ENCODE peak calls at places on chromosomes 2 and 18, in ten cellular contexts. L is spleen, W is brain microvascular endothelial cell, Q is IMR-90, V is endodermal cell, F is tibial nerve, Z is fibroblast of lung, M is bronchial epithelial cell, U is GM12878, O is right atrium auricular region. A is an unnamed sample. For H3K36me3, the result is how much of the 10 kb centered on the place peaks cover.

GRCh38 chr2:30159766-30160165 is 13.0 kb downstream of the YPEL5 start:
- DNase-seq in F (no peak), O (no peak), L (no peak), Z (no peak), M (no peak), V (no peak), W (no peak), U (no peak), Q (no peak), A (no peak)

GRCh38 chr2:209321076-209321475 is 102.8 kb upstream of the MAP2 start:
- DNase-seq in Z (peak), V (no peak), L (no peak), W (peak), F (no peak), U (no peak), O (no peak), M (peak), Q (peak), A (no peak)

GRCh38 chr2:100321181-100321880 is 970 bp downstream of the LONRF2 start:
- DNase-seq in Q (peak), M (peak), Z (peak), U (no peak), V (peak), L (peak), F (no peak), W (peak), O (no peak), A (peak)

GRCh38 chr2:133255363-133255762 is 312.9 kb downstream of the NCKAP5 start:
- DNase-seq in Q (no peak), W (no peak), Z (no peak), U (no peak), M (no peak), O (no peak), L (no peak), F (no peak), V (no peak), A (no peak)

GRCh38 chr2:141925511-141925910 is 205.3 kb downstream of the LRP1B start:
- DNase-seq in O (no peak), Z (no peak), W (no peak), M (no peak), V (no peak), Q (no peak), U (no peak), L (no peak), F (no peak), A (no peak)

GRCh38 chr18:67266591-67267237 is 249.8 kb downstream of the DSEL start:
- DNase-seq in M (peak), U (no peak), Z (peak), O (no peak), Q (peak), V (no peak), F (no peak), L (no peak), W (peak), A (no peak)

GRCh38 chr2:173400760-173401159 is 46.1 kb downstream of the CDCA7 start:
- DNase-seq in O (no peak), L (no peak), U (no peak), F (no peak), Z (no peak), M (no peak), Q (no peak), V (peak), W (no peak), A (no peak)

GRCh38 chr2:28639836-28640235 is 111.8 kb upstream of the PPP1CB start:
- DNase-seq in L (no peak), W (no peak), O (no peak), F (no peak), U (no peak), Z (no peak), M (peak), V (no peak), Q (no peak), A (no peak)

GRCh38 chr2:45649855-45650806 is 1.3 kb upstream of the PRKCE start:
- DNase-seq in V (peak), O (peak), U (no peak), Z (peak), W (peak), Q (peak), L (peak), F (peak), M (peak), A (peak)

GRCh38 chr2:20313659-20314058 is 37.0 kb downstream of the PUM2 start:
- DNase-seq in O (no peak), M (peak), L (no peak), V (no peak), F (no peak), Q (peak), U (no peak), W (peak), Z (peak), A (no peak)

GRCh38 chr2:233838726-233839446 is 15.4 kb downstream of the HJURP start:
- DNase-seq in U (no peak), Z (no peak), L (peak), O (peak), V (no peak), M (no peak), Q (no peak), F (no peak), W (no peak), A (no peak)

GRCh38 chr2:196482119-196483065 is 157.1 kb upstream of the CCDC150 start:
- DNase-seq in L (no peak), O (no peak), F (no peak), Z (no peak), Q (peak), V (no peak), M (peak), W (peak), U (no peak), A (no peak)

GRCh38 chr18:57640236-57640635 is 18.6 kb upstream of the NARS1 start:
- DNase-seq in F (no peak), M (no peak), Z (peak), O (no peak), V (no peak), Q (peak), L (no peak), W (no peak), U (no peak), A (no peak)

GRCh38 chr18:57648414-57648813 is 26.8 kb upstream of the NARS1 start:
- DNase-seq in Z (no peak), L (no peak), W (no peak), O (no peak), Q (no peak), V (no peak), M (no peak), U (no peak), F (no peak), A (peak)

GRCh38 chr18:57640749-57641148 is 19.1 kb upstream of the NARS1 start:
- DNase-seq in Z (peak), O (no peak), Q (peak), V (no peak), M (no peak), U (no peak), W (no peak), L (no peak), F (no peak), A (no peak)

GRCh38 chr18:57649536-57650495 is 28.2 kb upstream of the NARS1 start:
- DNase-seq in F (peak), M (peak), L (no peak), U (peak), O (no peak), Q (peak), W (peak), Z (peak), V (no peak), A (no peak)

GRCh38 chr18:57644540-57644939 is 22.9 kb upstream of the NARS1 start:
- DNase-seq in V (no peak), W (no peak), U (no peak), Q (peak), F (no peak), M (peak), Z (peak), O (no peak), L (no peak), A (no peak)
- TF ChIP-seq CTCF in V (peak), W (no peak), U (no peak), Q (peak), F (no peak), M (peak), Z (no peak), O (no peak), L (peak), A (no peak)

DNA sequence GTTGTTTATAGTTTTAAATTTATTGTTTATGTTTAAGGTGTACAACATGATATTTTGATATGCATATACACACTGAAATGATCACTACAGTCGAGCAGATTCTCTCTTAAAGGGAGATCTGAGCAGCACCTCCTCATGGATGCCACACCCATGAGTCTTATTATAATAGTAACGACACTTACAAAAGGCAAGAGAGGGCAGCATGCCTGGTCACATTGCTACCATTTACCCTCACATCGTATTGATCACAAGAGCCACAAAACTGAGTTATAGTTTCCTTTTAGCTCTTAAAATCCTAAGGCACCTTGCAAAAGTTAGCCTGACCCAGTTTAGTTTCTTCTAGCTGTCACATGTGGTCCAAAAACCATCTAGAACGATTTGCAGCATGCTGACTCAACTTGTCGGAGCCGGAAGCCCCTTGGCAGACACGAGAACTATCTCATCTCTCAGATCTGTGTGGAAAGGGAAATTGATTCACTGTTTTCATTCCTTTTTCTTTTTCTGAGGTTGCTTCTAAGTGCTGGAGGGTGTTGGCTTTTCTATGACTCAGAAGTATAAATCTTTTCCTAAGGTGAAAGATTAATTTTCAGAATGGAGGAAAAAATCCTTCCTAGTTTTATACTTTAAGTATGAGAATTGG is 85.3 kb downstream of the CDC42EP3 start:
- DNase-seq in V (no peak), U (peak), Z (peak), W (peak), O (no peak), F (peak), L (no peak), Q (peak), M (peak), A (no peak)
- H3K4me3 ChIP-seq in V (no peak), U (no peak), Z (no peak), W (no peak), O (no peak), F (no peak), L (peak), Q (no peak), M (no peak), A (no peak)

DNA sequence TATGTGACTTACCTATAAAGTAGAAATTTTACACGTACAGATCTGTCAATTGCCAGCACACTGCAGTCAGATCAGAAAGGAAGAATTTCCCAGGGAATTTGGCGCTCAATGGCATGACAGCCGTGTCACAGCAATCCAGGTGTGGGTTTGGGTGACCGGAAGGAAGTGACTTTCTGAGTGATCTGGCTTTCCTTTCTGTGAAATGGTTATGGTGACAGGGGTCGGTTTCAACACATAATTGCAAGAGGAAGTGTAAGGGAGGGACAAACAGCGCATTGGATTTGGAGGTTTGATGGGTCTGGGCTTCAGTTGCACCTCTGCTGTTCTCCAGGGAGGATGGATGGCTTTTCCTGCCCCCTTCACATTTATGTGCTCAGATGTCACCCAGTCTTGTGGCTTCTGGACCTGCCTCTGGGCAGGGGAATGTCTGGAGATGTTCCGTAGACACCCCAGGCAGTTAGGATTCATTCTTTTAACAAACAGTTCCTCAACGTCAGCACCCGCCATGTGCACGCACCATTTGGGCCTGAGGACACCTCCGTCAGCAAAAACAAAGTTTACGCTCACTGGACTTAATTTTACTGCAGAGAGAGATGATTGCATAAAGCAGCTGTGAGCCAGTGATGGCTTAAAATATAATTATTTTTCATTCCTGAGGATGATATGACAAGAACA is 37.1 kb downstream of the MBP start:
- DNase-seq in W (no peak), Q (no peak), U (no peak), L (peak), V (no peak), Z (peak), M (no peak), O (no peak), F (no peak), A (no peak)
- H3K36me3 ChIP-seq in W (under half), Q (under half), U (under half), L (under half), V (under half), Z (under half), M (under half), O (under half), F (under half), A (under half)

DNA sequence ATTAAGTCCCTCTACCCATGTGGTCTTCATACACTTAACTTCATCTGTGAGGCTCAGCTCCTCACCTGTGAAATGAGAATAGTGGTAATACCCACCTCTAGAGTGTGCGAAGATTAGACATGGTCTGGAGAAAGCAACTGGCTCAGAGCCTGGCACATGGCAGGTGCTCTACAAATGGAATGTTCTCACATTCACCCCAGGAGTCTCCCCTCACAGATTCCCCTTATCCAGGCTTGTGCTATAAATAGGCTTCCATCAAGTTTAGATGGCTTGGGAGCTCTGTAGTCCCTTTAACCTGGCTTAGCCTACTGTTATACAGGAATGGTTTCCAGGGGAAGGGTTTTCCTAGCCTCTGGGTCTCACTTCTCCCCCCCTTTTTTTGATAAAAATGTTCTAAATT is 455.9 kb downstream of the RNF144A start:
- DNase-seq in W (no peak), M (no peak), U (no peak), V (no peak), Q (no peak), O (no peak), L (no peak), Z (no peak), F (no peak), A (no peak)
- TF ChIP-seq CTCF in W (no peak), M (no peak), U (no peak), V (no peak), Q (no peak), O (no peak), L (no peak), Z (no peak), F (no peak), A (no peak)

DNA sequence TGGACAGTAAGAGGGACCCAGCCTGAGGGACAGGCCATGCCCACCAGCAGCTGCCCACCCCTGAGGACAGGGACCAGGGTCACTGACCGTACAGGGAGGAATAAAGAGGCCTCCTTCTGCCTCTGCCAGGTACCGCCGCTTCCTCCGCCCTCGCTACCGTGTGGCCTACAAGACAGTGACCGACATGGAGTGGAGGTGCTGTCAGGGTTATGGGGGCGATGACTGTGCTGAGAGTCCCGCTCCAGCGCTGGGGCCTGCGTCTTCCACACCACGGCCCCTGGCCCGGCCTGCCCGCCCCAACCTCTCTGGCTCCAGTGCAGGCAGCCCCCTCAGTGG is 2.2 kb downstream of the EMILIN1 start:
- DNase-seq in U (no peak), Q (no peak), W (no peak), L (peak), O (no peak), Z (no peak), M (no peak), V (no peak), F (no peak), A (no peak)
- H3K4me3 ChIP-seq in U (no peak), Q (peak), W (peak), L (peak), O (peak), Z (peak), M (no peak), V (no peak), F (no peak), A (no peak)

GRCh38 chr18:13096232-13096631 is 105.1 kb downstream of the CEP192 start:
- DNase-seq in O (no peak), U (no peak), M (no peak), W (no peak), V (no peak), L (no peak), Q (no peak), F (no peak), Z (no peak), A (no peak)

GRCh38 chr18:13100942-13101658 is 109.9 kb downstream of the CEP192 start:
- DNase-seq in Z (no peak), Q (no peak), W (no peak), O (no peak), F (no peak), L (no peak), V (no peak), M (no peak), U (no peak), A (no peak)

GRCh38 chr18:13099113-13099512 is 108.0 kb downstream of the CEP192 start:
- DNase-seq in Z (no peak), W (no peak), U (no peak), M (no peak), Q (no peak), F (no peak), L (no peak), V (no peak), O (no peak), A (no peak)

DNA sequence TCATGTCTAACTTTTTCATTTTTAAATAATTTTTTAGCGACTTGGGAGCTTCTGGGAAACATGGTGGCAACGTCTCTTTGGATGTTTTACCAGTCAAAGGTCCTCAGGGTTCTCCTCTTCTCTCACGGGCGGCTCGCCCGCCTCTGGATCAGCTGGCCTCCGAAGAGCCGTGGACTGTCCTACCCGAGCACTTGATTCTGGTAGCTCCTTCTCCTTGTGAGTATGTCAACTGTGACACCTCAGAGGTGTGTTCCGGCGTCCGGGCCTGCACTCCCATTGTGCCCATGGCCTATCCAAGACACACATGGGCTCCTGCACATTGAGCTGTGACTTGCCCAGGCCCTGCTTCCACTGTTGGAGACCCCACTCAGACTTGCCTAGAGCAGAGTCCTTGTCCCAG is 104.3 kb downstream of the CEP192 start:
- DNase-seq in W (no peak), L (no peak), O (no peak), V (no peak), U (no peak), M (no peak), F (no peak), Q (no peak), Z (no peak), A (no peak)
- H3K36me3 ChIP-seq in W (under half), L (under half), O (half or more), V (half or more), U (under half), M (under half), F (half or more), Q (under half), Z (under half), A (under half)

GRCh38 chr18:21000667-21001066 is 110.9 kb downstream of the ROCK1 start:
- DNase-seq in Z (peak), L (no peak), M (peak), O (no peak), W (no peak), U (no peak), V (no peak), Q (peak), F (no peak), A (no peak)

DNA sequence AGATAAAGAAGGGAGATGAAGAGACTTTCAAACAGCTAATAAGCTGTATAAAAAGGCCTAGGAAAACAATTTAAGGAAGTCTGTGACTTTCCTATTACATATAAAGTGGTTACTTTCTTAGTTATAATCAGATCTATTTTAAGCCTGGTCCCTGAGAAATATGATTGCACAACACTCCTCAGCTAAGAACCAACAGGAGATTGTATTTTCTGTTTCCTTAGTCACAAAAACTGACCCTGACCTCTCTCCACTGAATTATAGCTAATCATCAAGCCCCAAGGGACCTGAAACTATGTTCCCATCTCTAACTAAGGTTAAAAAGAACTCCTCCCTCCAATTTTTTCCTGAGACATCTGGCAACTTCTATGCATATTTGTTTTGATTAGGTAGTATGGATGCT is 106.9 kb downstream of the ROCK1 start:
- DNase-seq in M (peak), W (peak), L (no peak), V (no peak), Q (peak), Z (peak), F (peak), U (no peak), O (no peak), A (no peak)
- TF ChIP-seq CTCF in M (no peak), W (no peak), L (no peak), V (no peak), Q (no peak), Z (no peak), F (no peak), U (no peak), O (no peak), A (no peak)

GRCh38 chr2:127080941-127081769 is 25.8 kb downstream of the BIN1 start:
- DNase-seq in Q (no peak), O (no peak), F (no peak), U (no peak), V (no peak), L (peak), M (no peak), Z (peak), W (no peak), A (peak)
- H3K4me3 ChIP-seq in Q (no peak), O (no peak), F (peak), U (peak), V (no peak), L (peak), M (no peak), Z (no peak), W (peak), A (peak)

A was measured in GM06990.